ENCODE peak calls at places on chromosome 10, in eight cellular contexts. S is GM12878, L is ovary, Z is upper lobe of left lung, V is stomach, O is H1, B is tibial nerve, M is transverse colon. W is an unnamed sample. For H3K36me3, the result is how much of the 10 kb centered on the place peaks cover.

GRCh38 chr10:21145751-21146445 is 248.8 kb upstream of the NEBL start:
- DNase-seq in S (no peak), B (no peak), O (no peak), Z (no peak), M (no peak), L (no peak), V (no peak), W (no peak)

GRCh38 chr10:3062502-3063186 is 4.7 kb upstream of the PFKP start:
- DNase-seq in Z (no peak), B (no peak), L (no peak), S (no peak), V (no peak), M (no peak), O (no peak), W (no peak)

GRCh38 chr10:104330168-104331117 is 7.8 kb downstream of the ITPRIP start:
- DNase-seq in M (peak), S (no peak), O (no peak), B (peak), L (peak), V (no peak), Z (peak), W (peak)

GRCh38 chr10:104340099-104340594 is 1.9 kb upstream of the ITPRIP start:
- DNase-seq in L (no peak), V (no peak), Z (no peak), B (no peak), M (no peak), S (no peak), O (no peak), W (no peak)

GRCh38 chr10:22712246-22712958 is 2.0 kb downstream of the PIP4K2A start:
- DNase-seq in Z (no peak), M (no peak), O (no peak), S (no peak), V (no peak), L (no peak), B (no peak), W (no peak)

GRCh38 chr10:99605351-99605750 is 14.9 kb downstream of the SLC25A28 start:
- DNase-seq in O (no peak), S (no peak), Z (no peak), B (no peak), V (no peak), L (no peak), M (no peak), W (no peak)

GRCh38 chr10:58674260-58674659 is 161.6 kb downstream of the BICC1 start:
- DNase-seq in O (no peak), V (no peak), M (no peak), L (no peak), S (no peak), B (no peak), Z (no peak), W (no peak)

GRCh38 chr10:103854687-103855423 is 521 bp downstream of the SH3PXD2A start:
- DNase-seq in O (no peak), S (no peak), L (peak), V (no peak), Z (no peak), M (peak), B (no peak), W (no peak)

GRCh38 chr10:119006451-119007210 is 22.9 kb upstream of the NANOS1 start:
- DNase-seq in B (peak), S (no peak), M (peak), O (no peak), L (no peak), V (peak), Z (peak), W (peak)

GRCh38 chr10:91190876-91191580 is 29.4 kb upstream of the PCGF5 start:
- DNase-seq in L (no peak), Z (no peak), O (no peak), M (no peak), B (no peak), S (no peak), V (no peak), W (no peak)

GRCh38 chr10:103145860-103146466 is 47.1 kb downstream of the NT5C2 start:
- DNase-seq in Z (peak), B (peak), V (peak), S (no peak), M (peak), L (peak), O (no peak), W (peak)

GRCh38 chr10:53619678-53620077 is 847.1 kb upstream of the MBL2 start:
- DNase-seq in B (no peak), S (no peak), M (no peak), Z (no peak), L (no peak), V (no peak), O (no peak), W (no peak)

GRCh38 chr10:77602231-77602912 is 35.2 kb downstream of the KCNMA1 start:
- DNase-seq in S (no peak), V (no peak), O (no peak), Z (no peak), M (no peak), L (no peak), B (no peak), W (no peak)

GRCh38 chr10:47104786-47105385 is 193.7 kb downstream of the PTPN20 start:
- DNase-seq in O (no peak), B (peak), Z (peak), L (no peak), S (no peak), V (no peak), M (no peak), W (no peak)

GRCh38 chr10:131202964-131203363 is 108.6 kb downstream of the TCERG1L start:
- DNase-seq in L (no peak), S (no peak), M (no peak), O (no peak), V (peak), B (no peak), Z (peak), W (no peak)

GRCh38 chr10:43861966-43862751 is 213.5 kb upstream of the ZNF32 start:
- DNase-seq in O (no peak), S (no peak), B (no peak), V (no peak), Z (no peak), M (no peak), L (no peak), W (no peak)

GRCh38 chr10:115854740-115855435 is 418.1 kb downstream of the GFRA1 start:
- DNase-seq in Z (no peak), B (no peak), M (no peak), V (no peak), O (no peak), S (no peak), L (no peak), W (no peak)

GRCh38 chr10:5783300-5783699 is 29.9 kb downstream of the GDI2 start:
- DNase-seq in V (no peak), B (no peak), O (no peak), M (no peak), S (no peak), Z (no peak), L (no peak), W (no peak)

GRCh38 chr10:127886371-127887051 is 6.2 kb downstream of the CLRN3 start:
- DNase-seq in M (peak), O (no peak), V (no peak), B (no peak), S (no peak), Z (no peak), L (no peak), W (no peak)

GRCh38 chr10:87752571-87752970 is 65.5 kb downstream of the ATAD1 start:
- DNase-seq in O (no peak), Z (no peak), M (no peak), L (no peak), B (no peak), S (no peak), V (no peak), W (no peak)

GRCh38 chr10:79054203-79055099 is 14.3 kb upstream of the ZMIZ1 start:
- DNase-seq in Z (peak), M (peak), L (peak), O (no peak), V (peak), B (no peak), S (no peak), W (peak)

GRCh38 chr10:116737582-116738358 is 4.6 kb downstream of the HSPA12A start:
- DNase-seq in O (no peak), M (no peak), Z (no peak), V (no peak), L (peak), B (no peak), S (no peak), W (no peak)

GRCh38 chr10:29064665-29065064 is 224.2 kb upstream of the LYZL1 start:
- DNase-seq in S (no peak), V (no peak), L (no peak), Z (no peak), O (no peak), B (no peak), M (no peak), W (no peak)

GRCh38 chr10:12397147-12397896 is 48.0 kb downstream of the CAMK1D start:
- DNase-seq in Z (no peak), M (no peak), V (no peak), B (no peak), O (no peak), S (no peak), L (no peak), W (peak)

GRCh38 chr10:86360657-86361056 is 5.9 kb downstream of the GRID1 start:
- DNase-seq in O (no peak), Z (peak), V (no peak), M (peak), B (no peak), L (no peak), S (no peak), W (peak)

GRCh38 chr10:47354162-47354561 is 6.0 kb downstream of the RBP3 start:
- DNase-seq in M (no peak), O (no peak), L (no peak), B (no peak), Z (no peak), V (no peak), S (no peak), W (peak)

GRCh38 chr10:10911471-10911921 is 106.2 kb upstream of the CELF2 start:
- DNase-seq in M (peak), B (peak), L (peak), O (peak), S (no peak), V (peak), Z (peak), W (peak)

GRCh38 chr10:59323036-59323459 is 39.3 kb downstream of the FAM13C start:
- DNase-seq in Z (no peak), O (no peak), L (no peak), S (no peak), V (no peak), B (no peak), M (peak), W (no peak)

GRCh38 chr10:121165276-121165675 is 314.1 kb downstream of the WDR11 start:
- DNase-seq in S (no peak), V (no peak), B (no peak), L (no peak), O (no peak), Z (no peak), M (no peak), W (no peak)

GRCh38 chr10:3071405-3072198 is 4.3 kb downstream of the PFKP start:
- DNase-seq in L (no peak), V (no peak), Z (no peak), B (no peak), S (no peak), O (no peak), M (no peak), W (no peak)

GRCh38 chr10:57815926-57816325 is 451.8 kb downstream of the IPMK start:
- DNase-seq in L (no peak), O (no peak), V (no peak), S (no peak), Z (no peak), M (no peak), B (no peak), W (no peak)

GRCh38 chr10:44334621-44335184 is 50.2 kb downstream of the CXCL12 start:
- DNase-seq in S (no peak), O (no peak), Z (no peak), V (no peak), M (no peak), L (no peak), B (peak), W (no peak)

GRCh38 chr10:59649606-59650346 is 59.9 kb downstream of the SLC16A9 start:
- DNase-seq in Z (no peak), M (no peak), B (no peak), O (no peak), V (no peak), S (no peak), L (no peak), W (no peak)

GRCh38 chr10:127343831-127344230 is 147.4 kb upstream of the INSYN2A start:
- DNase-seq in Z (no peak), M (no peak), L (no peak), B (no peak), O (no peak), V (no peak), S (no peak), W (no peak)

GRCh38 chr10:59283456-59284082 is 78.8 kb downstream of the FAM13C start:
- DNase-seq in M (no peak), B (no peak), O (no peak), L (no peak), S (no peak), Z (no peak), V (no peak), W (no peak)

GRCh38 chr10:126639084-126639483 is 31.4 kb downstream of the C10orf90 start:
- DNase-seq in S (no peak), O (no peak), V (no peak), M (no peak), B (no peak), L (no peak), Z (no peak), W (no peak)

GRCh38 chr10:81081887-81082620 is 544.4 kb downstream of the SH2D4B start:
- DNase-seq in O (no peak), V (no peak), Z (no peak), M (no peak), L (no peak), B (no peak), S (no peak), W (no peak)

GRCh38 chr10:133226251-133226808 is 3.7 kb upstream of the UTF1 start:
- DNase-seq in S (no peak), M (no peak), L (no peak), Z (no peak), B (no peak), O (no peak), V (no peak), W (no peak)

GRCh38 chr10:24524314-24524713 is 199.4 kb downstream of the ARHGAP21 start:
- DNase-seq in B (no peak), V (no peak), S (no peak), M (no peak), O (no peak), L (no peak), Z (no peak), W (no peak)
- H3K36me3 ChIP-seq in B (half or more), V (half or more), S (under half), M (under half), O (under half), L (under half), Z (under half), W (half or more)

GRCh38 chr10:88966785-88967184 is 14.2 kb upstream of the ACTA2 start:
- DNase-seq in S (no peak), M (peak), O (no peak), Z (no peak), V (no peak), B (peak), L (peak), W (no peak)
- TF ChIP-seq POLR2A in S (no peak), M (no peak), O (no peak), Z (no peak), V (no peak), B (no peak), L (no peak), W (no peak)

GRCh38 chr10:51073035-51073434 is 1.3 kb upstream of the PRKG1 start:
- DNase-seq in V (no peak), L (no peak), O (no peak), B (no peak), S (no peak), M (no peak), Z (no peak), W (no peak)
- TF ChIP-seq EP300 in V (no peak), L (no peak), O (no peak), B (no peak), S (no peak), M (no peak), Z (no peak), W (no peak)

GRCh38 chr10:72353028-72353962 is 1.4 kb downstream of the DNAJB12 start:
- DNase-seq in B (no peak), L (no peak), O (no peak), S (no peak), Z (peak), V (no peak), M (no peak), W (no peak)
- H3K36me3 ChIP-seq in B (under half), L (under half), O (under half), S (under half), Z (under half), V (under half), M (under half), W (under half)

GRCh38 chr10:71346731-71347130 is 27.7 kb downstream of the SLC29A3 start:
- DNase-seq in B (no peak), O (no peak), V (no peak), S (no peak), Z (no peak), M (no peak), L (no peak), W (no peak)

GRCh38 chr10:71349401-71349800 is 30.3 kb downstream of the SLC29A3 start:
- DNase-seq in Z (no peak), B (no peak), M (no peak), V (no peak), L (no peak), S (no peak), O (no peak), W (no peak)

GRCh38 chr10:71348850-71349249 is 29.8 kb downstream of the SLC29A3 start:
- DNase-seq in Z (no peak), V (no peak), L (no peak), M (no peak), O (no peak), B (no peak), S (no peak), W (no peak)

GRCh38 chr10:71345720-71346119 is 26.7 kb downstream of the SLC29A3 start:
- DNase-seq in V (no peak), L (no peak), O (no peak), B (no peak), Z (no peak), M (no peak), S (no peak), W (no peak)

DNA sequence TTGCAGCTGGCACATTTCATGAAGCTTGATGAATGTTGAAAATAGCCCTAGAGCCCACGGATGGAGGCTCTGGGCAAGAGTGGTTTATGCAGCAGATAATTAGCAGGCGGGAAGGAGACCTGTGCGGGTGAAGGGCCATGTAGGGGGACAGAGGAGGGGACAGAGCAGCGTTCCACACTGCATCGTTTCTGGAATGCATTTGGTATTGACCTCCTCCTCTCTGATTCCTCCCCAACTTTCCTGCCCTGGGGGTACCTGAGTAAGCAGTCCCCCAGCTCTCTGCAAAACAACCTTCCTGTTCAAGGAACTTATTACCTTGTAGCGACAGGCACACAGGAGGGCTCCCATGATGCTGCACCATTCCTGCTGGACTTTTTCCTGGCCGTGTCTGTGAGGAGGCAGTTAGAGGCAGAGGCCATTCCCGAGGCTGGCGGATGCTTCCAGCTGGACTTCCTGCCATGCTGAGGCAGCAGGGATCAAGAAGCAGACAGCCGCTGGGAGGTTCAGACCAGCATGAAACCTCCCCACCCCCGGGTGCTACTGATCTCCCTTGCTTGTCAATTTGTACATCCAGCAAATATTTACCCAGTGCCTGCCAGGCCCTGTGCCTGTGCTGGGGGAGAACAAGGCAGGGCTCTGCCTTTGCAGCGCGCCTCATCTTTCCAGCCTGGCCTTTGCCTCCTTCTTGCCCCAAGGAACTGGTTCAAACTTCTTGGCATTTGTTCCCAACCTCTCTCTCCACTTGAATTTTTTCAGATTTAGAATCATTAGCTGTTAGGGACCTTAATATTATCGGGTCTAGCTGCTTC is 28.7 kb downstream of the SLC29A3 start:
- DNase-seq in L (no peak), M (peak), V (peak), B (no peak), Z (no peak), S (no peak), O (no peak), W (no peak)
- TF ChIP-seq POLR2A in L (no peak), M (no peak), V (no peak), B (no peak), Z (no peak), S (no peak), O (no peak), W (no peak)

GRCh38 chr10:1654811-1655356 is 82.4 kb downstream of the ADARB2 start:
- DNase-seq in S (no peak), O (no peak), V (no peak), M (no peak), Z (no peak), L (no peak), B (no peak), W (no peak)

GRCh38 chr10:1653321-1653720 is 84.0 kb downstream of the ADARB2 start:
- DNase-seq in V (no peak), Z (no peak), O (no peak), M (no peak), S (no peak), B (no peak), L (no peak), W (no peak)

GRCh38 chr10:1654247-1654646 is 83.1 kb downstream of the ADARB2 start:
- DNase-seq in L (no peak), S (no peak), Z (no peak), V (no peak), O (no peak), B (no peak), M (no peak), W (no peak)

GRCh38 chr10:1657500-1657899 is 79.8 kb downstream of the ADARB2 start:
- DNase-seq in L (no peak), V (no peak), M (no peak), Z (no peak), S (no peak), B (no peak), O (no peak), W (no peak)

DNA sequence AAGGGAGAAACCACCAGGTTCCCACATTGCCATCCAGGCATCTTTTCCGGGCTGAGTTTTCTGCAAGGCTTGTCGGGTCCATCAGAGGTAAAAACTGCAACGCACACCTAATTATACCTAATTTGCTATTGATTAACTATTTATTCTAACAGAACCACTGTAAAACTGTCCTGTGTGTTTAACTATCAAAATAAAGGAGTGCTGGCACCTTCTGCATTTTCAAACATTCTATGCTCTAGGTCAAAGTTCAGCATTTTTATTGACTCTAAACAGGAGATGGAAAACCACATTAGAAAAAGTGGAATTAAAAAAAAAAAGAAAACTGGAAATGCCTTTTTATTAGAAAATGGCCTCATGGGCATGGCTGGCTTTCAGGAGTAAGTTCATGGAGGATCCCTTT is 82.0 kb downstream of the ADARB2 start:
- DNase-seq in S (no peak), B (no peak), Z (no peak), L (no peak), M (no peak), V (no peak), O (no peak), W (no peak)
- TF ChIP-seq EP300 in S (no peak), B (no peak), Z (no peak), L (no peak), M (no peak), V (no peak), O (no peak), W (no peak)

DNA sequence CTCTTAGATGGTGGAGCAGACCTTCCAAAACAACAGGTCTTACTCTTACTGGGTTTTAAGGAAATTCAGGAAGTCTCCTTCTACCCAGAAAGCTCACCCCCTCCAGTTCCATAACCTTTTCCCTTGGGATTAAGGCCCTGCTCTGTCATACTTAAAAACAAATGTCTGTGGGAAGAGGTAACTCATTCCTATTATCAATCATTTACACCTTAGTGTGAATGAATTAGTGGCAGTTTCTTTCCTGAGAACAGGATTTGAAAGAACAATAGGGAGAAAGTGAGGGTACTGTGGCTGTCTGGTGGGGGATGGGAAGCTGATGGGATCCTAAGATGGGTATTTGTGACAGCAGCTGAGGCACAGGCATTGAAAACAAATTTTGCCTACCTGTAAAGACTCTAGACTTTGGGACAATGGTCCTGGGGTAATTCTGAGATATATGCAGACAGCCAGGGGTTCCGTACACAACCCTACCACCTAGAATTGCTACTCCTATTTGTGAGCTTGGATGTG is 22.2 kb upstream of the PDLIM1 start:
- DNase-seq in S (no peak), V (no peak), Z (no peak), L (no peak), M (no peak), O (no peak), B (no peak), W (no peak)
- H3K36me3 ChIP-seq in S (under half), V (under half), Z (under half), L (under half), M (under half), O (under half), B (half or more), W (under half)

W was measured in suprapubic skin.